ENCODE peak calls at places on chromosomes 12 and 14, in four cellular contexts. G is body of pancreas, T is heart left ventricle, O is HCT116. W is an unnamed sample. For H3K9me3, the result is how much of the 10 kb centered on the place peaks cover.

GRCh38 chr12:53765891-53766290 is 14.1 kb upstream of the CISTR start:
- DNase-seq in G (no peak), T (no peak), O (no peak), W (no peak)

GRCh38 chr12:104370989-104371870 is 67.7 kb downstream of the EID3 start:
- DNase-seq in G (no peak), T (no peak), O (no peak), W (no peak)

GRCh38 chr12:95169368-95169767 is 47.9 kb downstream of the FGD6 start:
- DNase-seq in G (peak), T (no peak), O (peak), W (no peak)

GRCh38 chr12:114995891-114996290 is 311.9 kb upstream of the TBX3 start:
- DNase-seq in G (no peak), T (no peak), O (no peak), W (no peak)

GRCh38 chr12:40439771-40440492 is 215.1 kb downstream of the LRRK2 start:
- DNase-seq in G (no peak), T (no peak), O (no peak), W (no peak)

GRCh38 chr12:56071648-56072047 is 8.3 kb upstream of the ERBB3 start:
- DNase-seq in G (no peak), T (no peak), O (no peak), W (no peak)

GRCh38 chr14:91866061-91866460 is 1.3 kb downstream of the TC2N start:
- DNase-seq in G (no peak), T (no peak), O (no peak), W (no peak)

GRCh38 chr14:99189201-99189801 is 82.7 kb downstream of the BCL11B start:
- DNase-seq in G (no peak), T (no peak), O (no peak), W (no peak)

GRCh38 chr12:76029982-76030377 is 1.6 kb downstream of the PHLDA1 start:
- DNase-seq in G (peak), T (no peak), O (no peak), W (peak)

GRCh38 chr12:110039085-110039807 is 9.1 kb downstream of the C12orf76 start:
- DNase-seq in G (peak), T (no peak), O (no peak), W (no peak)

GRCh38 chr12:24404086-24404815 is 454.8 kb upstream of the SOX5 start:
- DNase-seq in G (no peak), T (no peak), O (no peak), W (no peak)

GRCh38 chr14:97468220-97468619 is 671.0 kb downstream of the VRK1 start:
- DNase-seq in G (no peak), T (no peak), O (no peak), W (no peak)

GRCh38 chr12:88142610-88142991 is 494 bp downstream of the TMTC3 start:
- DNase-seq in G (peak), T (peak), O (no peak), W (peak)

GRCh38 chr14:61104358-61104757 is 123.3 kb downstream of the SLC38A6 start:
- DNase-seq in G (no peak), T (no peak), O (no peak), W (no peak)

GRCh38 chr12:7039403-7039802 is 21.1 kb upstream of the C1S start:
- DNase-seq in G (no peak), T (no peak), O (no peak), W (no peak)

GRCh38 chr14:55274144-55274543 is 2.9 kb downstream of the FBXO34 start:
- DNase-seq in G (no peak), T (no peak), O (no peak), W (no peak)

GRCh38 chr14:60206249-60206670 is 41.1 kb upstream of the DHRS7 start:
- DNase-seq in G (no peak), T (no peak), O (no peak), W (no peak)

GRCh38 chr12:133037207-133038005 is at the start of gene ZNF84:
- DNase-seq in G (peak), T (peak), O (peak), W (peak)
- H3K9me3 ChIP-seq in G (under half), T (half or more), O (under half), W (under half)

DNA sequence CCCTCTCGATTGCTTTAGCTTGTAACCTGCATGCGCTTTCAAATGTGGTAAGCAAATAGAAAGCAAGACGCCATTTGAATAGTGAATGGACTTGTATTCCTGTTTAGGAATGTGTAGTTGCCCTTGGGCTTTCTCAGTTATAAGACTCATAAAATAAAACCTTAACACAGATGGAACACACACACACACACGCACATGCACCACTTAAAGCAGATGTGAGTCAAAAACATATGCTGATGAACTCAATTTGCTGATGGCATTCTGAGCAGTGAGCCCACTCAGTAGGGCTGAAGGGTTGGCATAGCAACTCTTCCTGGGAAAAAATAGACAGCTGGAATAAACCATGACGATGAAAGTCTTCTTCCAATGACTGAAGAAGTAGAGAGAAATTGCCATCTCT is 360.5 kb downstream of the APAF1 start:
- DNase-seq in G (no peak), T (no peak), O (no peak), W (no peak)
- TF ChIP-seq POLR2A in G (no peak), T (no peak), O (no peak), W (no peak)

DNA sequence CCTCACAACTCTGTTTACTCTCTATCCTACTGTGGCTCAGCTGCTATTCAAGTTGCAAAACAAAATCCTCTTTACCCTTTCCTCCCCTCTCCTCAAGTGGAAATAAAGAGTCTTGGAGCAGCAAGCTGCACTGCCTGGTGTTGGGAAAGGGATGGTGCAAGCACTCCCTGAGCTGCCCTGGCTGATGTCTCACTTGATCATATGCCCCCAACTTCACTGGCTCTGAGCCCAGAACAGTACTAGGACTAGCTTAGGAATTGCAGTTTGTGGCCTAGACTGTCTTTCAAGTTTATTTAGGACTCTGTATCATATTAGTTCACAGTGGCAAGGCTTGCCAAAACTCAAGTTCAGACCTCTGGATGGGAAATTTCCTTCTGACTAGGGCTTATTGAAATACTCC is 1683.8 kb upstream of the SEL1L start:
- DNase-seq in G (no peak), T (no peak), O (no peak), W (no peak)
- TF ChIP-seq CTCF in G (no peak), T (no peak), O (no peak), W (no peak)

GRCh38 chr12:30599631-30600030 is 96.0 kb downstream of the IPO8 start:
- DNase-seq in G (no peak), T (no peak), O (no peak), W (no peak)
- H3K9me3 ChIP-seq in G (under half), T (under half), O (under half), W (under half)

GRCh38 chr12:124506145-124506831 is 61.1 kb downstream of the NCOR2 start:
- DNase-seq in G (peak), T (peak), O (no peak), W (peak)
- TF ChIP-seq POLR2A in G (peak), T (no peak), O (no peak), W (no peak)

GRCh38 chr14:24213866-24214652 is 771 bp upstream of the CHMP4A start:
- DNase-seq in G (no peak), T (no peak), O (no peak), W (no peak)
- TF ChIP-seq CTCF in G (no peak), T (no peak), O (peak), W (no peak)